ENCODE peak calls at places on chromosomes 4 and X, in seven cellular contexts. P, R, F, B, G, D and N are unnamed samples. For H3K36me3 and H3K4me1, the result is how much of the 10 kb centered on the place peaks cover.

GRCh38 chr4:164614999-164615398 is 138.9 kb upstream of the SMIM31 start:
- DNase-seq in P (no peak), R (no peak), F (no peak), B (no peak), G (no peak), D (no peak), N (no peak)

GRCh38 chr4:128917781-128918180 is 108.3 kb downstream of the JADE1 start:
- DNase-seq in P (no peak), R (no peak), F (no peak), B (no peak), G (no peak), D (no peak), N (no peak)

GRCh38 chr4:914531-914930 is 17.6 kb downstream of the GAK start:
- DNase-seq in P (no peak), R (peak), F (no peak), B (no peak), G (no peak), D (no peak), N (no peak)

GRCh38 chr4:158020175-158020574 is 152.7 kb downstream of the GASK1B start:
- DNase-seq in P (no peak), R (no peak), F (peak), B (no peak), G (no peak), D (no peak), N (peak)

GRCh38 chr4:18319456-18319855 is 297.9 kb upstream of the LCORL start:
- DNase-seq in P (no peak), R (no peak), F (no peak), B (no peak), G (no peak), D (no peak), N (no peak)

GRCh38 chrX:12011075-12011474 is 127.2 kb upstream of the FRMPD4 start:
- DNase-seq in P (no peak), R (no peak), F (peak), B (no peak), G (no peak), D (no peak), N (no peak)

GRCh38 chr4:40439519-40439918 is 104.4 kb downstream of the CHRNA9 start:
- DNase-seq in P (no peak), R (no peak), F (no peak), B (no peak), G (no peak), D (no peak), N (no peak)

GRCh38 chrX:48695925-48696300 is 621 bp upstream of the SUV39H1 start:
- DNase-seq in P (no peak), R (no peak), F (no peak), B (no peak), G (no peak), D (no peak), N (no peak)

GRCh38 chr4:159823743-159824142 is 720.9 kb downstream of the RAPGEF2 start:
- DNase-seq in P (no peak), R (no peak), F (no peak), B (no peak), G (no peak), D (no peak), N (no peak)

GRCh38 chrX:24371391-24371972 is 11.0 kb downstream of the SUPT20HL1 start:
- DNase-seq in P (peak), R (peak), F (peak), B (peak), G (peak), D (peak), N (peak)

GRCh38 chr4:7041851-7042696 is 1.1 kb upstream of the TADA2B start:
- DNase-seq in P (no peak), R (no peak), F (peak), B (peak), G (peak), D (no peak), N (peak)

GRCh38 chrX:48741834-48742233 is 19.7 kb upstream of the GLOD5 start:
- DNase-seq in P (no peak), R (no peak), F (no peak), B (no peak), G (no peak), D (no peak), N (no peak)

GRCh38 chrX:107716045-107716684 is 59.4 kb downstream of the TSC22D3 start:
- DNase-seq in P (peak), R (no peak), F (peak), B (no peak), G (peak), D (peak), N (no peak)

GRCh38 chr4:67288964-67289363 is 256.3 kb downstream of the CENPC start:
- DNase-seq in P (no peak), R (no peak), F (no peak), B (no peak), G (no peak), D (peak), N (no peak)

GRCh38 chr4:128310266-128310697 is 22.7 kb upstream of the PGRMC2 start:
- DNase-seq in P (no peak), R (peak), F (no peak), B (no peak), G (no peak), D (peak), N (peak)

GRCh38 chrX:19879742-19880378 is 7.5 kb downstream of the SH3KBP1 start:
- DNase-seq in P (no peak), R (no peak), F (no peak), B (no peak), G (no peak), D (no peak), N (no peak)

GRCh38 chr4:137659431-137659830 is 127.1 kb upstream of the PCDH18 start:
- DNase-seq in P (no peak), R (no peak), F (peak), B (no peak), G (no peak), D (no peak), N (no peak)

GRCh38 chr4:6239968-6240367 is 29.7 kb upstream of the WFS1 start:
- DNase-seq in P (no peak), R (peak), F (no peak), B (no peak), G (no peak), D (no peak), N (no peak)

GRCh38 chr4:17447056-17447455 is 64.8 kb downstream of the QDPR start:
- DNase-seq in P (no peak), R (no peak), F (peak), B (no peak), G (no peak), D (no peak), N (no peak)

GRCh38 chr4:10260777-10261176 is 144.2 kb upstream of the WDR1 start:
- DNase-seq in P (no peak), R (no peak), F (no peak), B (no peak), G (no peak), D (no peak), N (no peak)

GRCh38 chr4:79049840-79050520 is 110.7 kb upstream of the PAQR3 start:
- DNase-seq in P (no peak), R (peak), F (no peak), B (no peak), G (no peak), D (no peak), N (peak)

GRCh38 chr4:7987148-7987989 is 47.7 kb upstream of the AFAP1 start:
- DNase-seq in P (peak), R (peak), F (peak), B (peak), G (peak), D (peak), N (peak)

GRCh38 chr4:110245567-110245966 is 47.2 kb upstream of the ELOVL6 start:
- DNase-seq in P (no peak), R (no peak), F (peak), B (no peak), G (no peak), D (no peak), N (no peak)

GRCh38 chr4:74073358-74073757 is 25.6 kb downstream of the CXCL2 start:
- DNase-seq in P (no peak), R (no peak), F (no peak), B (no peak), G (no peak), D (no peak), N (no peak)

DNA sequence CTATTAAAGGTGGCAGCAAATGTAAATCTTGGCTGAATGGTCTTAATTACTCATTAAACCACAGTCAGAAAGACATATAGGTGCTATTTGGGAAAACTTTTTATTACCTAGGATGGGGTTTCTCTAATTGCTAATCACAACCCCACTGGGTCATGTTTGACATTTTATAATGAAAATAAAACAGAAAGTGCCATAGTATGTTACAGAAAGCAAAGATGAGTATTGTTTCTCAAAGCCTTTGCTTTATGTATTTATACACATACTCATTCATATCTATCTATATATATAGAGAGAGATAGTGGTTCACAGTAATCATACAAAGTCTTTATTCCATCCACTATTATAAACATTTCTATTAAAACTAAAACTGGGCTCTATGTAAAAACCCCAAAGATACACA is 18.2 kb downstream of the TMEM184C start:
- DNase-seq in P (no peak), R (no peak), F (no peak), B (no peak), G (no peak), D (no peak), N (no peak)
- H3K36me3 ChIP-seq in P (under half), R (half or more), F (under half), B (half or more), G (under half), D (half or more), N (under half)

GRCh38 chrX:136198010-136198409 is 50.7 kb downstream of the FHL1 start:
- DNase-seq in P (no peak), R (no peak), F (no peak), B (no peak), G (no peak), D (no peak), N (no peak)
- H3K4me1 ChIP-seq in P (under half), R (under half), F (under half), B (under half), G (under half), D (under half), N (under half)

GRCh38 chr4:153385784-153386183 is 41.3 kb downstream of the MND1 start:
- DNase-seq in P (no peak), R (no peak), F (no peak), B (no peak), G (no peak), D (no peak), N (peak)

GRCh38 chr4:153387981-153388380 is 43.5 kb downstream of the MND1 start:
- DNase-seq in P (no peak), R (no peak), F (no peak), B (no peak), G (no peak), D (no peak), N (no peak)

GRCh38 chr4:153383131-153383530 is 38.6 kb downstream of the MND1 start:
- DNase-seq in P (no peak), R (no peak), F (no peak), B (no peak), G (no peak), D (no peak), N (no peak)

GRCh38 chr4:153384160-153384559 is 39.7 kb downstream of the MND1 start:
- DNase-seq in P (no peak), R (no peak), F (no peak), B (no peak), G (no peak), D (no peak), N (no peak)
- H3K36me3 ChIP-seq in P (under half), R (under half), F (under half), B (under half), G (under half), D (half or more), N (under half)

GRCh38 chr4:94530073-94530472 is 78.3 kb downstream of the PDLIM5 start:
- DNase-seq in P (no peak), R (no peak), F (no peak), B (no peak), G (no peak), D (no peak), N (no peak)
- H3K4me1 ChIP-seq in P (under half), R (under half), F (under half), B (half or more), G (under half), D (under half), N (under half)